ENCODE peak calls at places on chromosomes 3 and 15, in six cellular contexts. One of them, this sample, is unnamed.

GRCh38 chr3:196837819-196838420 is 29.8 kb upstream of the SENP5 start:
- DNase-seq in AG09319: peak
- DNase-seq in activated effector memory CD4-positive, alpha-beta T cell treated with Interleukin-2 at 50 U/mL for 16 hours: peak
- DNase-seq in foreskin keratinocyte: peak
- DNase-seq in HFFc6: peak
- DNase-seq in anterior cingulate cortex: no peak
- DNase-seq in this sample: no peak

GRCh38 chr15:89167267-89168176 is 53.9 kb downstream of the RLBP1 start:
- DNase-seq in foreskin keratinocyte: peak
- DNase-seq in HFFc6: peak
- DNase-seq in activated effector memory CD4-positive, alpha-beta T cell treated with Interleukin-2 at 50 U/mL for 16 hours: no peak
- DNase-seq in anterior cingulate cortex: no peak
- DNase-seq in AG09319: no peak
- DNase-seq in this sample: peak

GRCh38 chr15:67840747-67841634 is 1.1 kb upstream of the RNU6-1 start:
- DNase-seq in activated effector memory CD4-positive, alpha-beta T cell treated with Interleukin-2 at 50 U/mL for 16 hours: no peak
- DNase-seq in AG09319: no peak
- DNase-seq in HFFc6: peak
- DNase-seq in anterior cingulate cortex: no peak
- DNase-seq in foreskin keratinocyte: no peak
- DNase-seq in this sample: peak

GRCh38 chr15:38073278-38073930 is 139.0 kb downstream of the TMCO5A start:
- DNase-seq in activated effector memory CD4-positive, alpha-beta T cell treated with Interleukin-2 at 50 U/mL for 16 hours: no peak
- DNase-seq in AG09319: no peak
- DNase-seq in HFFc6: no peak
- DNase-seq in anterior cingulate cortex: no peak
- DNase-seq in foreskin keratinocyte: no peak
- DNase-seq in this sample: no peak

GRCh38 chr3:49928511-49929017 is 1.0 kb downstream of the MON1A start:
- DNase-seq in activated effector memory CD4-positive, alpha-beta T cell treated with Interleukin-2 at 50 U/mL for 16 hours: no peak
- DNase-seq in AG09319: no peak
- DNase-seq in foreskin keratinocyte: no peak
- DNase-seq in anterior cingulate cortex: no peak
- DNase-seq in HFFc6: no peak
- DNase-seq in this sample: no peak

GRCh38 chr15:85088300-85088699 is 106.6 kb downstream of the PDE8A start:
- DNase-seq in foreskin keratinocyte: no peak
- DNase-seq in AG09319: no peak
- DNase-seq in HFFc6: no peak
- DNase-seq in anterior cingulate cortex: no peak
- DNase-seq in activated effector memory CD4-positive, alpha-beta T cell treated with Interleukin-2 at 50 U/mL for 16 hours: no peak
- DNase-seq in this sample: no peak

GRCh38 chr3:188178293-188178950 is 24.5 kb downstream of the LPP start:
- DNase-seq in AG09319: no peak
- DNase-seq in anterior cingulate cortex: no peak
- DNase-seq in activated effector memory CD4-positive, alpha-beta T cell treated with Interleukin-2 at 50 U/mL for 16 hours: no peak
- DNase-seq in HFFc6: no peak
- DNase-seq in foreskin keratinocyte: no peak
- DNase-seq in this sample: no peak

GRCh38 chr15:59686389-59686788 is 2.7 kb downstream of the BNIP2 start:
- DNase-seq in foreskin keratinocyte: no peak
- DNase-seq in AG09319: no peak
- DNase-seq in anterior cingulate cortex: no peak
- DNase-seq in activated effector memory CD4-positive, alpha-beta T cell treated with Interleukin-2 at 50 U/mL for 16 hours: no peak
- DNase-seq in HFFc6: no peak
- DNase-seq in this sample: no peak

GRCh38 chr3:60609446-60609845 is 641.8 kb downstream of the FHIT start:
- DNase-seq in anterior cingulate cortex: no peak
- DNase-seq in AG09319: no peak
- DNase-seq in HFFc6: peak
- DNase-seq in activated effector memory CD4-positive, alpha-beta T cell treated with Interleukin-2 at 50 U/mL for 16 hours: no peak
- DNase-seq in foreskin keratinocyte: no peak
- DNase-seq in this sample: no peak

GRCh38 chr3:112779558-112780480 is 66.8 kb downstream of the CD200R1L start:
- DNase-seq in anterior cingulate cortex: no peak
- DNase-seq in AG09319: no peak
- DNase-seq in foreskin keratinocyte: no peak
- DNase-seq in HFFc6: no peak
- DNase-seq in activated effector memory CD4-positive, alpha-beta T cell treated with Interleukin-2 at 50 U/mL for 16 hours: no peak
- DNase-seq in this sample: no peak

GRCh38 chr3:143718463-143718862 is 129.8 kb downstream of the SLC9A9 start:
- DNase-seq in activated effector memory CD4-positive, alpha-beta T cell treated with Interleukin-2 at 50 U/mL for 16 hours: no peak
- DNase-seq in anterior cingulate cortex: no peak
- DNase-seq in foreskin keratinocyte: no peak
- DNase-seq in HFFc6: no peak
- DNase-seq in AG09319: no peak
- DNase-seq in this sample: no peak

GRCh38 chr15:66603301-66604179 is 37.7 kb upstream of the LCTL start:
- DNase-seq in HFFc6: peak
- DNase-seq in activated effector memory CD4-positive, alpha-beta T cell treated with Interleukin-2 at 50 U/mL for 16 hours: peak
- DNase-seq in anterior cingulate cortex: no peak
- DNase-seq in foreskin keratinocyte: no peak
- DNase-seq in AG09319: no peak
- DNase-seq in this sample: no peak

GRCh38 chr3:188358787-188359493 is 205.0 kb downstream of the LPP start:
- DNase-seq in activated effector memory CD4-positive, alpha-beta T cell treated with Interleukin-2 at 50 U/mL for 16 hours: no peak
- DNase-seq in AG09319: no peak
- DNase-seq in foreskin keratinocyte: no peak
- DNase-seq in HFFc6: no peak
- DNase-seq in anterior cingulate cortex: no peak
- DNase-seq in this sample: no peak

GRCh38 chr15:80998252-80998651 is 2.5 kb upstream of the TLNRD1 start:
- DNase-seq in HFFc6: no peak
- DNase-seq in foreskin keratinocyte: no peak
- DNase-seq in activated effector memory CD4-positive, alpha-beta T cell treated with Interleukin-2 at 50 U/mL for 16 hours: no peak
- DNase-seq in AG09319: no peak
- DNase-seq in anterior cingulate cortex: no peak
- DNase-seq in this sample: no peak

GRCh38 chr3:197912770-197913476 is 37.1 kb upstream of the RPL35A start:
- DNase-seq in AG09319: no peak
- DNase-seq in HFFc6: no peak
- DNase-seq in foreskin keratinocyte: no peak
- DNase-seq in activated effector memory CD4-positive, alpha-beta T cell treated with Interleukin-2 at 50 U/mL for 16 hours: no peak
- DNase-seq in anterior cingulate cortex: no peak
- DNase-seq in this sample: no peak

GRCh38 chr3:71360170-71360569 is 223.4 kb downstream of the FOXP1 start:
- DNase-seq in anterior cingulate cortex: no peak
- DNase-seq in HFFc6: no peak
- DNase-seq in activated effector memory CD4-positive, alpha-beta T cell treated with Interleukin-2 at 50 U/mL for 16 hours: no peak
- DNase-seq in AG09319: no peak
- DNase-seq in foreskin keratinocyte: no peak
- DNase-seq in this sample: no peak

GRCh38 chr15:29937956-29938355 is 115.7 kb upstream of the TJP1 start:
- DNase-seq in activated effector memory CD4-positive, alpha-beta T cell treated with Interleukin-2 at 50 U/mL for 16 hours: no peak
- DNase-seq in anterior cingulate cortex: no peak
- DNase-seq in HFFc6: no peak
- DNase-seq in foreskin keratinocyte: peak
- DNase-seq in AG09319: no peak
- DNase-seq in this sample: no peak

GRCh38 chr15:34790121-34790520 is 5.2 kb downstream of the ACTC1 start:
- DNase-seq in AG09319: no peak
- DNase-seq in HFFc6: no peak
- DNase-seq in foreskin keratinocyte: no peak
- DNase-seq in anterior cingulate cortex: no peak
- DNase-seq in activated effector memory CD4-positive, alpha-beta T cell treated with Interleukin-2 at 50 U/mL for 16 hours: no peak
- DNase-seq in this sample: no peak

GRCh38 chr3:126472277-126473006 is 3.2 kb downstream of the ZXDC start:
- DNase-seq in foreskin keratinocyte: peak
- DNase-seq in AG09319: peak
- DNase-seq in HFFc6: peak
- DNase-seq in activated effector memory CD4-positive, alpha-beta T cell treated with Interleukin-2 at 50 U/mL for 16 hours: no peak
- DNase-seq in anterior cingulate cortex: no peak
- DNase-seq in this sample: peak

GRCh38 chr15:81176291-81176893 is 20.3 kb upstream of the IL16 start:
- DNase-seq in anterior cingulate cortex: no peak
- DNase-seq in activated effector memory CD4-positive, alpha-beta T cell treated with Interleukin-2 at 50 U/mL for 16 hours: no peak
- DNase-seq in foreskin keratinocyte: no peak
- DNase-seq in AG09319: no peak
- DNase-seq in HFFc6: no peak
- DNase-seq in this sample: no peak

GRCh38 chr15:69755571-69756310 is 303.1 kb downstream of the RPLP1 start:
- DNase-seq in anterior cingulate cortex: no peak
- DNase-seq in HFFc6: no peak
- DNase-seq in AG09319: no peak
- DNase-seq in foreskin keratinocyte: no peak
- DNase-seq in activated effector memory CD4-positive, alpha-beta T cell treated with Interleukin-2 at 50 U/mL for 16 hours: peak
- DNase-seq in this sample: no peak

GRCh38 chr3:65855370-65856100 is 183.2 kb downstream of the MAGI1 start:
- DNase-seq in activated effector memory CD4-positive, alpha-beta T cell treated with Interleukin-2 at 50 U/mL for 16 hours: no peak
- DNase-seq in anterior cingulate cortex: no peak
- DNase-seq in AG09319: no peak
- DNase-seq in HFFc6: peak
- DNase-seq in foreskin keratinocyte: peak
- DNase-seq in this sample: no peak

GRCh38 chr3:50068134-50068533 is 20.6 kb upstream of the RBM5 start:
- DNase-seq in HFFc6: peak
- DNase-seq in anterior cingulate cortex: no peak
- DNase-seq in activated effector memory CD4-positive, alpha-beta T cell treated with Interleukin-2 at 50 U/mL for 16 hours: no peak
- DNase-seq in AG09319: no peak
- DNase-seq in foreskin keratinocyte: peak
- DNase-seq in this sample: no peak

GRCh38 chr15:77659350-77660321 is 26.9 kb upstream of the LINGO1 start:
- DNase-seq in activated effector memory CD4-positive, alpha-beta T cell treated with Interleukin-2 at 50 U/mL for 16 hours: no peak
- DNase-seq in AG09319: peak
- DNase-seq in foreskin keratinocyte: peak
- DNase-seq in anterior cingulate cortex: no peak
- DNase-seq in HFFc6: peak
- DNase-seq in this sample: no peak

GRCh38 chr3:152127058-152127457 is 141.7 kb upstream of the MBNL1 start:
- DNase-seq in AG09319: no peak
- DNase-seq in activated effector memory CD4-positive, alpha-beta T cell treated with Interleukin-2 at 50 U/mL for 16 hours: no peak
- DNase-seq in HFFc6: no peak
- DNase-seq in anterior cingulate cortex: no peak
- DNase-seq in foreskin keratinocyte: no peak
- DNase-seq in this sample: no peak

GRCh38 chr3:51947215-51947900 is 5.2 kb downstream of the PARP3 start:
- DNase-seq in anterior cingulate cortex: no peak
- DNase-seq in AG09319: no peak
- DNase-seq in foreskin keratinocyte: no peak
- DNase-seq in activated effector memory CD4-positive, alpha-beta T cell treated with Interleukin-2 at 50 U/mL for 16 hours: no peak
- DNase-seq in HFFc6: no peak
- DNase-seq in this sample: no peak

GRCh38 chr3:20326537-20326936 is 140.5 kb upstream of the SGO1 start:
- DNase-seq in activated effector memory CD4-positive, alpha-beta T cell treated with Interleukin-2 at 50 U/mL for 16 hours: no peak
- DNase-seq in HFFc6: peak
- DNase-seq in anterior cingulate cortex: no peak
- DNase-seq in foreskin keratinocyte: peak
- DNase-seq in AG09319: no peak
- DNase-seq in this sample: no peak

GRCh38 chr3:128734523-128735189 is 8.7 kb downstream of the RAB7A start:
- DNase-seq in HFFc6: no peak
- DNase-seq in foreskin keratinocyte: no peak
- DNase-seq in activated effector memory CD4-positive, alpha-beta T cell treated with Interleukin-2 at 50 U/mL for 16 hours: no peak
- DNase-seq in anterior cingulate cortex: no peak
- DNase-seq in AG09319: no peak
- DNase-seq in this sample: no peak